ENCODE peak calls at places on chromosomes 16 and 17, in eight cellular contexts. O is hepatocyte; S is CD8-positive, alpha-beta T cell; E is PC-9; F is heart right ventricle; W is Peyer's patch; T is CD4-positive, CD25-positive, alpha-beta regulatory T cell; H is cardiac muscle cell. U is an unnamed sample.
A peak's percentile ranks its signal among the peaks of the same experiment; 100 is the strongest.

GRCh38 chr16:26078971-26079370 is 387.2 kb downstream of the HS3ST4 start:
- DNase-seq in O (no peak), S (no peak), E (no peak), F (no peak), W (no peak), T (no peak), H (no peak), U (peak; percentile 3)

GRCh38 chr16:73060948-73061495 is 13.1 kb upstream of the ZFHX3 start:
- DNase-seq in O (no peak), S (no peak), E (no peak), F (no peak), W (no peak), T (no peak), H (no peak), U (no peak)

GRCh38 chr16:86575754-86576557 is 2.4 kb upstream of the FOXL1 start:
- DNase-seq in O (peak; percentile 87), S (peak; percentile 28), E (no peak), F (peak; percentile 86), W (peak; percentile 32), T (no peak), H (peak; percentile 96), U (peak; percentile 87)

GRCh38 chr17:58381124-58381838 is 29.3 kb upstream of the SUPT4H1 start:
- DNase-seq in O (peak; percentile 71), S (no peak), E (no peak), F (no peak), W (no peak), T (no peak), H (no peak), U (peak; percentile 32)

GRCh38 chr17:77990301-77990700 is 31.8 kb downstream of the TNRC6C start:
- DNase-seq in O (no peak), S (no peak), E (no peak), F (no peak), W (no peak), T (no peak), H (no peak), U (no peak)

GRCh38 chr17:49217651-49218413 is 7.3 kb downstream of the ABI3 start:
- DNase-seq in O (no peak), S (peak; percentile 78), E (no peak), F (peak; percentile 53), W (peak; percentile 87), T (peak; percentile 67), H (no peak), U (no peak)

GRCh38 chr16:66899945-66900688 is 18.6 kb downstream of the CDH16 start:
- DNase-seq in O (peak; percentile 92), S (no peak), E (peak; percentile 66), F (peak; percentile 83), W (peak; percentile 41), T (no peak), H (peak; percentile 89), U (peak; percentile 86)

GRCh38 chr17:79800325-79801155 is 3.7 kb upstream of the CBX8 start:
- DNase-seq in O (peak; percentile 76), S (no peak), E (peak; percentile 43), F (no peak), W (no peak), T (no peak), H (no peak), U (no peak)

GRCh38 chr17:6708357-6708961 is 4.7 kb downstream of the SLC13A5 start:
- DNase-seq in O (no peak), S (no peak), E (no peak), F (no peak), W (no peak), T (no peak), H (no peak), U (no peak)

DNA sequence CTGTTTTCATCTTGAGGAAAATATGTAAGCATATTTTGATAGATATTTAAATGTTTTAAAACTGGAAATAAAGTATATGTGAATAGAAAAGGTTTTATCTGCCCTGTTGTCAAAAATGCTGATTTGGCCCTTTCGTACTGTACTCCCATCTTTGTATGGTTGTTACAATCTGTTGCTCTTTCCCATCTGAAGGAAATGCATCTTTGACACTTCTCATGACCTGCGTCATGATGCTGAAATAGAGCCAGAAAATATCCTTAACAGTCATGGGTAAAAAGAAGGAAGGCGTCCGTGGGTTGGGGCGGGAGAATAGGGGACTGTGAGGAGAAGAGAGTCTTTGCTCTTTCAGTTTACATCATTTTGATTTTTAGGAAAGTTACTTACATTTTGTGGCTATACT is 327.7 kb downstream of the BCAS3 start:
- DNase-seq in O (no peak), S (no peak), E (no peak), F (peak; percentile 62), W (no peak), T (no peak), H (no peak), U (no peak)
- H3K4me1 ChIP-seq in O (no peaks in the 10 kb centered on the region), S (no peaks in the 10 kb centered on the region), E (no peaks in the 10 kb centered on the region), F (peaks cover 33% of the 10 kb centered on the region), W (peaks cover 5% of the 10 kb centered on the region), T (no peaks in the 10 kb centered on the region), H (peaks cover 46% of the 10 kb centered on the region), U (peaks cover 4% of the 10 kb centered on the region)

DNA sequence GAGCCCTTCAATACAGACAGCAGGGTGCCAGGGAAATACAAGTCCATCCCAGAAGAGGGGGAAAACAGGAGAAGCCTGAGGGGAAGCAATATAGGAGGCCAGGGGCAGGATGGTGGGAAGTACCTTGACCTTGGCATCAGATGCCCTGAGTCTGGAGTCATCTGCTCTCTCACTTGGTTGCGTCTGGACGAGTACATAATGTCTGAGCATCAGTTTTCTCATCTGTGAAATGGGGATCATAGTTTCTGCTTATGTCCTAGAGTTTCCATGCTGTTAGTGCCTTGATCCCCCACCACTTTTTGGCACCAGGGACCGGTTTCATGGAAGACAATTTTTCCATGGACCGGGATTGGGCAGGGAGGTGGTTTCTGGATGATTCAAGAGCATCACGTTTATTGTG is 2.3 kb downstream of the STAT5A start:
- DNase-seq in O (no peak), S (no peak), E (no peak), F (no peak), W (no peak), T (no peak), H (no peak), U (peak; percentile 11)
- H3K4me1 ChIP-seq in O (peaks cover 12% of the 10 kb centered on the region), S (peaks cover 35% of the 10 kb centered on the region), E (no peaks in the 10 kb centered on the region), F (peaks cover 38% of the 10 kb centered on the region), W (peaks cover 34% of the 10 kb centered on the region), T (peaks cover 41% of the 10 kb centered on the region), H (no peaks in the 10 kb centered on the region), U (peaks cover 34% of the 10 kb centered on the region)

DNA sequence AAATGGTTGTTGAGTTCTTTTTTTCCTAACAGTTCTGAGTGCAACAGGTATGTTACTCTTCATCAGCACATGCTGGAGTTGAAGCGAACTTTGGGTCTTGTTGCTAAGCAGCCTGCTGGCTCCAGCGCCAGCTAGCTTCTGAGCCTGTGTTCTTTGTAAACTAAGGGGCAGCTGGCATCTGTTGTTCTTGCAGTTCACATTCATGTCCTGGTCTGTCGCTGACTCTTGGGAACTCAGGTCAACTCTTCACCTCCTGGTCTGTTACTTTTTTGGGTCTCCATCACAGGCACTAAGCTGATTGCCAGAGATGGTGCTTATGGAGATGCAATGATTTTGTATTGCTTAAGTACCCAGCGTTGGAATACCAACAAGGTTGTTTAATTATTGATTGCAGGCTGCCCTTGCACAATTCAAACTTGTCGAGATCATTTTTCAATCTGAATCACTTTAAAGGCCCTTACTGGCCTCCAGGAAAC is 40.8 kb downstream of the USP10 start:
- DNase-seq in O (no peak), S (no peak), E (no peak), F (peak; percentile 22), W (no peak), T (no peak), H (no peak), U (no peak)
- H3K4me1 ChIP-seq in O (peaks cover 13% of the 10 kb centered on the region), S (peaks cover 18% of the 10 kb centered on the region), E (peaks cover 27% of the 10 kb centered on the region), F (peaks cover 70% of the 10 kb centered on the region), W (peaks cover 55% of the 10 kb centered on the region), T (peaks cover 18% of the 10 kb centered on the region), H (peaks cover 23% of the 10 kb centered on the region), U (no peaks in the 10 kb centered on the region)

DNA sequence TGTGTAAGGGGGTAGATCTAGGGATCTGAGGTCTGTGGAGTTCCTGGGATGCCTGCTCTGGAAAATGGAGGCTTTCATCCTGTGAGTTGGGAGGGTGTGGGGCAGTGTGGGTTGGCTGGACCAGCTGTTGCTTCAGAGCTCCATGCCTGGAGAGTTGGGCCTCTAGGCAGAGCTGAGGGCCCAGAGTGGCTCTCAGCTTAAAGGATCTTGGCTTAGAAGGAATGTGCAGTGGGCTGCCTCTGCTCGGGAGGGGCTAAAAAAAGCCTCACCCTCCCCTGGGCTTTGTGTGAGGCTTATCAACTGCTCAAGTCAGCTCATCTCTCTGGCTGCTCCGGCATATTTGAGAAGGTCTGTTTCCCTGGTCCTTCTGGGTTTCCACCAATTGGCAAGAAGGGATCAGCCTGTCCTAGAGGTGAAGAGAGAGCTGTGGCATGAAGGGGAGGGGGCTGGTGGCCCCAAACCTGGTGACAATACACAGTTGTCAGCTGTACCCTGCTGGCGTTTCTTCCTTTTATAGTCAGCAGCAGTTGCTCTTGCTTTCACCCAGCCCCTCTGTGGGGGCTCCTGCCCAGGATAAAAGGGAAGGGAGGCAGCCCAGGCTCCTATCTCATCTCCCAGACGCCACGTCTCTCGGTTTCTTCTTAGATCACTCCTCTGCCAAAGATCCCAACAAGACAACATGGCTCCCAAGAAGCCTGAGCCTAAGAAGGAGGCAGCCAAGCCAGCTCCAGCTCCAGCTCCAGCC is at the start of gene MYL4:
- DNase-seq in O (no peak), S (no peak), E (no peak), F (no peak), W (no peak), T (no peak), H (peak; percentile 96), U (peak; percentile 95)
- H3K4me1 ChIP-seq in O (peaks cover 16% of the 10 kb centered on the region), S (peaks cover 24% of the 10 kb centered on the region), E (peaks cover 24% of the 10 kb centered on the region), F (peaks cover 46% of the 10 kb centered on the region), W (peaks cover 21% of the 10 kb centered on the region), T (peaks cover 32% of the 10 kb centered on the region), H (peaks cover 63% of the 10 kb centered on the region), U (peaks cover 54% of the 10 kb centered on the region)

U was measured in SJCRH30.